ENCODE peak calls at places on chromosome 17, in six cellular contexts. One of them, this sample, is unnamed. For H3K27me3, the result is how much of the 10 kb centered on the place peaks cover.

GRCh38 chr17:27554152-27554551 is 76.8 kb upstream of the LGALS9 start:
- DNase-seq in tibial artery: no peak
- DNase-seq in GM23248: no peak
- DNase-seq in CD8-positive, alpha-beta T cell: no peak
- DNase-seq in hepatocyte: no peak
- DNase-seq in pancreas: no peak
- DNase-seq in this sample: no peak

GRCh38 chr17:1228752-1229353 is 41.4 kb upstream of the BHLHA9 start:
- DNase-seq in tibial artery: no peak
- DNase-seq in CD8-positive, alpha-beta T cell: no peak
- DNase-seq in GM23248: no peak
- DNase-seq in hepatocyte: no peak
- DNase-seq in pancreas: no peak
- DNase-seq in this sample: no peak

GRCh38 chr17:61065263-61065773 is 334.3 kb upstream of the TBX2 start:
- DNase-seq in CD8-positive, alpha-beta T cell: no peak
- DNase-seq in pancreas: no peak
- DNase-seq in hepatocyte: peak
- DNase-seq in GM23248: peak
- DNase-seq in tibial artery: no peak
- DNase-seq in this sample: no peak

GRCh38 chr17:69246726-69247375 is 18.2 kb upstream of the ABCA10 start:
- DNase-seq in hepatocyte: peak
- DNase-seq in GM23248: peak
- DNase-seq in tibial artery: no peak
- DNase-seq in pancreas: no peak
- DNase-seq in CD8-positive, alpha-beta T cell: no peak
- DNase-seq in this sample: no peak

GRCh38 chr17:42405963-42406495 is 17.0 kb downstream of the CAVIN1 start:
- DNase-seq in hepatocyte: peak
- DNase-seq in CD8-positive, alpha-beta T cell: peak
- DNase-seq in tibial artery: peak
- DNase-seq in GM23248: peak
- DNase-seq in pancreas: peak
- DNase-seq in this sample: peak

GRCh38 chr17:15456486-15456885 is 10.9 kb downstream of the CDRT4 start:
- DNase-seq in GM23248: peak
- DNase-seq in CD8-positive, alpha-beta T cell: no peak
- DNase-seq in pancreas: no peak
- DNase-seq in tibial artery: peak
- DNase-seq in hepatocyte: no peak
- DNase-seq in this sample: no peak

GRCh38 chr17:10585529-10585928 is 36.1 kb upstream of the MYH2 start:
- DNase-seq in GM23248: no peak
- DNase-seq in CD8-positive, alpha-beta T cell: no peak
- DNase-seq in pancreas: no peak
- DNase-seq in tibial artery: no peak
- DNase-seq in hepatocyte: no peak
- DNase-seq in this sample: no peak

GRCh38 chr17:77471984-77472836 is 331.4 kb downstream of the SEC14L1 start:
- DNase-seq in pancreas: no peak
- DNase-seq in GM23248: peak
- DNase-seq in tibial artery: no peak
- DNase-seq in CD8-positive, alpha-beta T cell: no peak
- DNase-seq in hepatocyte: peak
- DNase-seq in this sample: no peak

GRCh38 chr17:8935194-8935593 is 30.3 kb downstream of the PIK3R5 start:
- DNase-seq in tibial artery: no peak
- DNase-seq in pancreas: no peak
- DNase-seq in CD8-positive, alpha-beta T cell: no peak
- DNase-seq in GM23248: peak
- DNase-seq in hepatocyte: no peak
- DNase-seq in this sample: peak

GRCh38 chr17:41823141-41823524 is 10.3 kb downstream of the FKBP10 start:
- DNase-seq in CD8-positive, alpha-beta T cell: no peak
- DNase-seq in hepatocyte: no peak
- DNase-seq in pancreas: no peak
- DNase-seq in tibial artery: no peak
- DNase-seq in GM23248: no peak
- DNase-seq in this sample: no peak

GRCh38 chr17:81494984-81495383 is 17.6 kb downstream of the ACTG1 start:
- DNase-seq in tibial artery: no peak
- DNase-seq in hepatocyte: no peak
- DNase-seq in GM23248: peak
- DNase-seq in CD8-positive, alpha-beta T cell: no peak
- DNase-seq in pancreas: no peak
- DNase-seq in this sample: no peak

DNA sequence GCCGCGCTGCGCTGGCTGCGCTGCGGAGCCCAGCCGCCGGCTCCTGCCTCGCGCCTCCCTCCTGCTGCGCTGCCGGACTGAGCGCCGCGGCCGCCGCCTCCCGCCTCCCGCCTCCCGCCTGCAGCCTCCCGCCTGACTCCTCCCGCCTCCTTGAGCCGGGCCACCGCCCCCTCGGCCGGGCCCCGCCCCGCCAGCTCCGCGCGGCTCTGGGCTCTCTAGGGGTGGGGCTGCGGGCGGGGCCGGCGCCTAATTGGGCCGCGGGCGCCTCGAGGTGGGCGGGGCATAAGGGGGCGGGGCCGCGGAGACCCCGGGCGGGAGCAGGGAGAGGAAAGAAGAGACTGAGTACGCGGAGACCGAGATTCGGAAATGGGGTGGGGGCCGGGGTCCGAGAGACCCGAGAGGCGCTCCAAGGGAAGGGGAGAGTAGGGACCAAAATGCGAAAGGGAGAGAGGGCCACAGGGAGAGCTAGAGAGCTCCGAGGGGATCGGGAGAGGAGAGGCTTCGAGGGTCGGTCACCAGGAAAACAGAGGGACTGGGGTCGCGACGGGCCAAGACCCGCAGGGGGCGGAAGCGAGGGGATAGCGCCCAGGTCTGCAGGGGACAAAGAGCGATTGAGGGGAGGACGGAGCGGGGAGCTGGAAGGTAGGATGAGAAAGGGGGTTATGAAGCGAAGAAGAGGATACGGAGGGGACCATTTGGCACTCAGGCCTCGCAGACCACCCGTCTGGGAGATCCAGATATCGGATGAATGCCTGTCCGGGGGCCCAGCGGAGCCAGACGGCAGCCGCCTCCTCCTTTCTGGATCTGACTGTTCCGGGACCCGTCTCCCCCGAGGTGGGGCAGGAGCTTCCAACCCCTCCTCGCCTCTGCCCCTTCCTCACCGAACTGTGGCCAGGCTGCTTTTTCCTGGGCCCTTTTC is at the start of gene C1QL1:
- DNase-seq in pancreas: peak
- DNase-seq in GM23248: peak
- DNase-seq in hepatocyte: peak
- DNase-seq in tibial artery: peak
- DNase-seq in CD8-positive, alpha-beta T cell: peak
- DNase-seq in this sample: peak
- H3K27me3 ChIP-seq in pancreas: under half
- H3K27me3 ChIP-seq in GM23248: under half
- H3K27me3 ChIP-seq in hepatocyte: half or more
- H3K27me3 ChIP-seq in tibial artery: half or more
- H3K27me3 ChIP-seq in CD8-positive, alpha-beta T cell: under half
- H3K27me3 ChIP-seq in this sample: under half

DNA sequence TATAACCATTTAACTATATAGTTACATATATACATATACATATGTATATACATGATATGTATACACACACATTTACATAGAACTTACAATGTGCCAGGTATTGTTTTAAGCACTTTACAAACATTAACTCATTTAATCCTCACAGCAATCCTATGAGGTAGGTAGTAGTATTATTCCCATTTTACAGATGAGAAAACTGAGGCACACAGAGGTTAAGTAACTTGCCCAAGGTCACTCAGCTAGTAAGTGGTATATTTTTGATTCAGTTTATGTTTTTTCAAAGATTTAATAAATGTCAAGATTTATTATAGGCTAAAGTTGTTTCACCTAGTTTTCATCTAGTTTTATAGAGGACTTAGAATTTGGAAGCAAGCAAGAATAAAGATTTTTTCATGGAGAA is 6.6 kb downstream of the KRT222 start:
- DNase-seq in hepatocyte: no peak
- DNase-seq in pancreas: no peak
- DNase-seq in CD8-positive, alpha-beta T cell: no peak
- DNase-seq in tibial artery: no peak
- DNase-seq in GM23248: no peak
- DNase-seq in this sample: no peak
- H3K27me3 ChIP-seq in hepatocyte: under half
- H3K27me3 ChIP-seq in pancreas: under half
- H3K27me3 ChIP-seq in CD8-positive, alpha-beta T cell: under half
- H3K27me3 ChIP-seq in tibial artery: under half
- H3K27me3 ChIP-seq in GM23248: under half
- H3K27me3 ChIP-seq in this sample: under half

GRCh38 chr17:72118588-72119279 is 2.1 kb upstream of the SOX9 start:
- DNase-seq in pancreas: peak
- DNase-seq in GM23248: peak
- DNase-seq in hepatocyte: peak
- DNase-seq in tibial artery: peak
- DNase-seq in CD8-positive, alpha-beta T cell: no peak
- DNase-seq in this sample: no peak

GRCh38 chr17:72115789-72116520 is 4.9 kb upstream of the SOX9 start:
- DNase-seq in CD8-positive, alpha-beta T cell: no peak
- DNase-seq in tibial artery: no peak
- DNase-seq in pancreas: no peak
- DNase-seq in GM23248: no peak
- DNase-seq in hepatocyte: no peak
- DNase-seq in this sample: no peak

GRCh38 chr17:72117748-72118587 is 2.9 kb upstream of the SOX9 start:
- DNase-seq in tibial artery: no peak
- DNase-seq in GM23248: peak
- DNase-seq in CD8-positive, alpha-beta T cell: no peak
- DNase-seq in pancreas: no peak
- DNase-seq in hepatocyte: no peak
- DNase-seq in this sample: no peak

GRCh38 chr17:72116692-72117469 is 3.9 kb upstream of the SOX9 start:
- DNase-seq in pancreas: no peak
- DNase-seq in hepatocyte: peak
- DNase-seq in GM23248: no peak
- DNase-seq in tibial artery: no peak
- DNase-seq in CD8-positive, alpha-beta T cell: no peak
- DNase-seq in this sample: no peak

DNA sequence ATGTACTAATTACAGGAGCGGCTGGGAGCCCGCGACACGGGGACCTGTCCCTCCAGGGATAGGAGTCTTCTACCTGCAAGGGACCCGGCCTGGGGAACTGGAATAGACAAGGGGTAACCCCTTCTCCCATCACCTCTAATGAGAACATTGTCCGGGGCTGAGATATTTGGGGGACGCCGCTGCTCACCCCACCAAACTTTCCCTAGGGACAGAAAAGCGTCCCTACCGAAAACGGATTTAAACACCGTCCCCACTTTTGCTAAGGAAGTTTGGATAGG is 3.4 kb upstream of the SOX9 start:
- DNase-seq in CD8-positive, alpha-beta T cell: no peak
- DNase-seq in GM23248: no peak
- DNase-seq in tibial artery: no peak
- DNase-seq in pancreas: no peak
- DNase-seq in hepatocyte: no peak
- DNase-seq in this sample: no peak
- H3K27me3 ChIP-seq in CD8-positive, alpha-beta T cell: under half
- H3K27me3 ChIP-seq in GM23248: under half
- H3K27me3 ChIP-seq in tibial artery: under half
- H3K27me3 ChIP-seq in pancreas: under half
- H3K27me3 ChIP-seq in hepatocyte: half or more
- H3K27me3 ChIP-seq in this sample: under half

GRCh38 chr17:75980188-75981018 is 1.4 kb downstream of the TEN1 start:
- DNase-seq in pancreas: no peak
- DNase-seq in hepatocyte: no peak
- DNase-seq in GM23248: peak
- DNase-seq in tibial artery: no peak
- DNase-seq in CD8-positive, alpha-beta T cell: no peak
- DNase-seq in this sample: no peak

GRCh38 chr17:75979705-75980187 is 706 bp downstream of the TEN1 start:
- DNase-seq in pancreas: no peak
- DNase-seq in CD8-positive, alpha-beta T cell: no peak
- DNase-seq in hepatocyte: no peak
- DNase-seq in tibial artery: no peak
- DNase-seq in GM23248: peak
- DNase-seq in this sample: no peak

GRCh38 chr17:75978938-75979704 is at the start of the genes ACOX1 and TEN1:
- DNase-seq in GM23248: peak
- DNase-seq in pancreas: peak
- DNase-seq in tibial artery: peak
- DNase-seq in CD8-positive, alpha-beta T cell: peak
- DNase-seq in hepatocyte: peak
- DNase-seq in this sample: peak

GRCh38 chr17:75975757-75976174 is 3.2 kb downstream of the ACOX1 start:
- DNase-seq in tibial artery: no peak
- DNase-seq in pancreas: no peak
- DNase-seq in GM23248: peak
- DNase-seq in hepatocyte: no peak
- DNase-seq in CD8-positive, alpha-beta T cell: no peak
- DNase-seq in this sample: no peak

DNA sequence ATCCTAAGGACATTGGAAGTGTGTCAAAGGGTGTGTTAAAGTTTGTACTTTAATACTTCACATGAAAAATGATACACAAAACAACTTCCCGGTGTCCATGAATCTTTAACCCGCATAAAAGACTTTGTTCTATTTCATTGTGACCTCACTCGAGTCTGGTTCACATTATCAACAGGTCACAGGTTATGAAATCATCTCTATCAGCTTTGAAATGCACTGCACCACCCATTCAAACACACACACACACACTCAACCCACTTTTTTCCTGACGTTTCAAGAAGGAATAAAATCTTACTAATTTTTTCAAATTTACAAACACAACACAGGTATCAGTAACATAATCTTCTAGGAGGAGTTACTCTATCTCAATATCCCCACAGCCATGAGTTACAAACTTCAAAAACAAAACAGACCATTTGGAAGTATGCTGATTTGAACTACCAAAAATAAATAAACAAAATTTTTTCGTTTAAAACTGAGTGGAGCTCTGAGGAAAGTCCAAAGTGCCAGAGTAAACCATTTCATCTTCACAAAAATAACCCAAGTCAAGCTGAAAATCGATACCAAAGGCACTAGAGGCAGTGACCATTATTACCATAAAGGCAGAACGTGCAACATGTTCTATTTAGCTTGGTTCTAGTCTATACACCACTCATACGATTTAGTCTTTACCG is 2.7 kb downstream of the ACOX1 start:
- DNase-seq in pancreas: no peak
- DNase-seq in GM23248: peak
- DNase-seq in CD8-positive, alpha-beta T cell: no peak
- DNase-seq in tibial artery: no peak
- DNase-seq in hepatocyte: peak
- DNase-seq in this sample: no peak
- H3K27me3 ChIP-seq in pancreas: under half
- H3K27me3 ChIP-seq in GM23248: under half
- H3K27me3 ChIP-seq in CD8-positive, alpha-beta T cell: under half
- H3K27me3 ChIP-seq in tibial artery: under half
- H3K27me3 ChIP-seq in hepatocyte: under half
- H3K27me3 ChIP-seq in this sample: under half

This sample was measured in effector memory CD4-positive, alpha-beta T cell.